ENCODE peak calls at places on chromosomes 5 and 9, in five cellular contexts. Y is esophagus squamous epithelium; S is OCI-LY7; E is CD8-positive, alpha-beta T cell; F is HCT116. J is an unnamed sample.

GRCh38 chr9:4442806-4443205 is 47.5 kb upstream of the SLC1A1 start:
- DNase-seq in Y (no peak), E (no peak), S (no peak), F (no peak), J (no peak)

GRCh38 chr5:75558972-75559632 is 47.4 kb downstream of the POLK start:
- DNase-seq in E (no peak), S (no peak), Y (no peak), F (no peak), J (no peak)

GRCh38 chr5:101278011-101278687 is 375.1 kb upstream of the ST8SIA4 start:
- DNase-seq in Y (no peak), S (no peak), E (no peak), F (no peak), J (no peak)

GRCh38 chr9:32928912-32929311 is 72.5 kb downstream of the APTX start:
- DNase-seq in F (no peak), S (no peak), E (no peak), Y (no peak), J (no peak)

GRCh38 chr9:26809795-26810194 is 82.8 kb downstream of the CAAP1 start:
- DNase-seq in E (no peak), S (no peak), F (peak), Y (no peak), J (no peak)

GRCh38 chr9:34392511-34392910 is 15.8 kb upstream of the MYORG start:
- DNase-seq in Y (no peak), S (no peak), E (no peak), F (no peak), J (peak)

GRCh38 chr5:133402781-133403180 is 209.6 kb downstream of the FSTL4 start:
- DNase-seq in E (no peak), S (no peak), F (no peak), Y (no peak), J (no peak)

GRCh38 chr5:157130933-157131332 is 11.7 kb downstream of the MED7 start:
- DNase-seq in E (no peak), F (no peak), Y (no peak), S (peak), J (no peak)

GRCh38 chr9:8115570-8115969 is 316.0 kb upstream of the DMAC1 start:
- DNase-seq in S (no peak), Y (no peak), F (no peak), E (no peak), J (no peak)

GRCh38 chr9:137281345-137282116 is 4.0 kb downstream of the TOR4A start:
- DNase-seq in F (no peak), E (no peak), S (no peak), Y (no peak), J (no peak)

GRCh38 chr5:142713151-142713706 is 27.3 kb upstream of the FGF1 start:
- DNase-seq in F (peak), S (peak), Y (peak), E (peak), J (no peak)
- H3K27ac ChIP-seq in F (peak), S (no peak), Y (peak), E (no peak), J (peak)

GRCh38 chr9:84949258-84949657 is 279.7 kb downstream of the NTRK2 start:
- DNase-seq in S (no peak), F (no peak), E (no peak), Y (no peak), J (no peak)
- H3K27ac ChIP-seq in S (no peak), F (no peak), E (no peak), Y (no peak), J (no peak)

GRCh38 chr5:67297802-67298532 is 101.4 kb upstream of the CD180 start:
- DNase-seq in Y (no peak), F (no peak), E (no peak), S (no peak), J (no peak)

GRCh38 chr5:67303356-67303755 is 106.8 kb upstream of the CD180 start:
- DNase-seq in E (no peak), Y (no peak), F (no peak), S (no peak), J (no peak)

GRCh38 chr5:67300321-67300720 is 103.7 kb upstream of the CD180 start:
- DNase-seq in Y (no peak), F (no peak), E (no peak), S (no peak), J (no peak)

GRCh38 chr5:67299317-67299716 is 102.7 kb upstream of the CD180 start:
- DNase-seq in E (no peak), F (no peak), Y (no peak), S (no peak), J (no peak)

DNA sequence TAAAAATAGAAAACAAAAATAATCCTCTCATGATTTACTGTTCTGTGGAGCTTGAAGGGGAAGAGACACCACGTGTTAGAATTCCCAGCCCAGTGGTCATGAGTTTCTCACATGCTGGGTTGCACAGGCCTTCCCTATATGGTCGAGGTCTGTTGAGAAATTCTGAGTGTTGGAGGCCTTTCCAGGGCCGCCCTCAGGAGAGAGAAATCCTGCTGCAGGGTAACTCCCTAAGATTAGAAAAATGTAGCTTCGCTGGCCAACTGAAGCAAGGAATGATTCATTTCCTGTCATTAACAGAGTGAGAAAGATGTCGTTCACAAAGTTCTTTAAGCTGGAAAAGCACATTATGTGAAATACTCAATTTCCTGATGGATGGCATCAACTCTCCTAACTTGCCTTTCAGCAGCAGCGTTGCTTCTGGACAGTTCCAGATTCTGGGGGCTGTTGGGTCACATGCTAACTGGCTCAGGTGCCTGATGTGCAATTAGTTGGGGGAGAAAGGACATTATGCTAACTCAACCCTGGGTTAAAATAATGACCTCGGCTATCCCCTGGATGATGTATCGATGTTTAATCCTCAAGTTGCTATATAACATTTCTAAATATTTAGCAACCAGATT is 104.8 kb upstream of the CD180 start:
- DNase-seq in F (no peak), E (no peak), S (no peak), Y (peak), J (no peak)
- H3K27ac ChIP-seq in F (no peak), E (no peak), S (no peak), Y (peak), J (peak)

GRCh38 chr9:106893088-106893487 is 30.1 kb downstream of the ZNF462 start:
- DNase-seq in Y (no peak), S (no peak), E (no peak), F (peak), J (no peak)
- H3K27ac ChIP-seq in Y (no peak), S (no peak), E (no peak), F (peak), J (no peak)

GRCh38 chr9:22035591-22036011 is 26.5 kb upstream of the CDKN2B start:
- DNase-seq in Y (no peak), E (no peak), F (no peak), S (no peak), J (no peak)
- H3K27ac ChIP-seq in Y (peak), E (no peak), F (no peak), S (no peak), J (no peak)